ENCODE peak calls at places on chromosomes 11 and 22, in four cellular contexts. I is GM12878, U is H1, H is HepG2. F is an unnamed sample.

GRCh38 chr22:49011769-49012598 is 815.7 kb downstream of the BRD1 start:
- DNase-seq in U (peak), H (no peak), I (no peak), F (no peak)

GRCh38 chr22:43298062-43298801 is 44.9 kb downstream of the SCUBE1 start:
- DNase-seq in U (no peak), H (no peak), I (no peak), F (no peak)

GRCh38 chr11:115164774-115165173 is 339.4 kb downstream of the CADM1 start:
- DNase-seq in H (no peak), I (no peak), U (no peak), F (peak)

GRCh38 chr11:1040428-1041148 is 4.1 kb upstream of the MUC6 start:
- DNase-seq in I (no peak), H (no peak), U (no peak), F (no peak)

GRCh38 chr22:35170716-35171697 is 86.3 kb upstream of the HMGXB4 start:
- DNase-seq in H (no peak), U (no peak), I (no peak), F (no peak)

GRCh38 chr11:87317441-87317840 is 279.7 kb downstream of the TMEM135 start:
- DNase-seq in U (no peak), H (no peak), I (no peak), F (no peak)

GRCh38 chr11:74330065-74330858 is 18.8 kb upstream of the P4HA3 start:
- DNase-seq in H (no peak), U (no peak), I (no peak), F (no peak)

GRCh38 chr22:30205281-30206115 is 41.1 kb downstream of the LIF start:
- DNase-seq in I (no peak), H (peak), U (no peak), F (no peak)

GRCh38 chr11:85732968-85733367 is 47.0 kb upstream of the CCDC89 start:
- DNase-seq in I (no peak), H (no peak), U (no peak), F (no peak)

GRCh38 chr11:33892906-33893594 is 1.2 kb upstream of the LMO2 start:
- DNase-seq in I (no peak), U (no peak), H (no peak), F (no peak)

GRCh38 chr11:86459002-86459385 is 84.3 kb downstream of the CCDC81 start:
- DNase-seq in I (no peak), U (no peak), H (no peak), F (no peak)

GRCh38 chr11:78733031-78733430 is 158.4 kb upstream of the NARS2 start:
- DNase-seq in I (no peak), U (no peak), H (no peak), F (no peak)

GRCh38 chr22:45502215-45503070 is at the start of gene FBLN1:
- DNase-seq in U (peak), H (peak), I (no peak), F (no peak)

GRCh38 chr22:48888466-48889208 is 939.0 kb downstream of the BRD1 start:
- DNase-seq in U (no peak), H (no peak), I (no peak), F (no peak)

GRCh38 chr11:96267490-96268010 is 75.4 kb downstream of the MAML2 start:
- DNase-seq in I (peak), H (no peak), U (no peak), F (no peak)

GRCh38 chr22:31853736-31854500 is 90.4 kb upstream of the YWHAH start:
- DNase-seq in I (no peak), H (no peak), U (no peak), F (no peak)

GRCh38 chr22:19065929-19066328 is 56.3 kb downstream of the DGCR2 start:
- DNase-seq in H (no peak), I (no peak), U (no peak), F (no peak)

GRCh38 chr11:62713343-62713742 is 5.9 kb downstream of the GNG3 start:
- DNase-seq in U (no peak), H (no peak), I (no peak), F (no peak)

GRCh38 chr11:120160436-120160835 is 22.5 kb upstream of the TRIM29 start:
- DNase-seq in I (no peak), H (no peak), U (no peak), F (no peak)

GRCh38 chr11:94897330-94897768 is 76.0 kb downstream of the CWC15 start:
- DNase-seq in I (no peak), U (peak), H (peak), F (peak)

GRCh38 chr22:49440931-49441330 is 386.7 kb downstream of the BRD1 start:
- DNase-seq in I (no peak), U (no peak), H (no peak), F (no peak)

GRCh38 chr11:94400075-94400838 is 962 bp downstream of the GPR83 start:
- DNase-seq in U (no peak), I (no peak), H (no peak), F (no peak)

GRCh38 chr11:17238377-17238776 is 30.6 kb upstream of the PIK3C2A start:
- DNase-seq in H (no peak), U (no peak), I (no peak), F (no peak)
- TF ChIP-seq SUZ12 in H (no peak), U (no peak), I (no peak), F (no peak)

DNA sequence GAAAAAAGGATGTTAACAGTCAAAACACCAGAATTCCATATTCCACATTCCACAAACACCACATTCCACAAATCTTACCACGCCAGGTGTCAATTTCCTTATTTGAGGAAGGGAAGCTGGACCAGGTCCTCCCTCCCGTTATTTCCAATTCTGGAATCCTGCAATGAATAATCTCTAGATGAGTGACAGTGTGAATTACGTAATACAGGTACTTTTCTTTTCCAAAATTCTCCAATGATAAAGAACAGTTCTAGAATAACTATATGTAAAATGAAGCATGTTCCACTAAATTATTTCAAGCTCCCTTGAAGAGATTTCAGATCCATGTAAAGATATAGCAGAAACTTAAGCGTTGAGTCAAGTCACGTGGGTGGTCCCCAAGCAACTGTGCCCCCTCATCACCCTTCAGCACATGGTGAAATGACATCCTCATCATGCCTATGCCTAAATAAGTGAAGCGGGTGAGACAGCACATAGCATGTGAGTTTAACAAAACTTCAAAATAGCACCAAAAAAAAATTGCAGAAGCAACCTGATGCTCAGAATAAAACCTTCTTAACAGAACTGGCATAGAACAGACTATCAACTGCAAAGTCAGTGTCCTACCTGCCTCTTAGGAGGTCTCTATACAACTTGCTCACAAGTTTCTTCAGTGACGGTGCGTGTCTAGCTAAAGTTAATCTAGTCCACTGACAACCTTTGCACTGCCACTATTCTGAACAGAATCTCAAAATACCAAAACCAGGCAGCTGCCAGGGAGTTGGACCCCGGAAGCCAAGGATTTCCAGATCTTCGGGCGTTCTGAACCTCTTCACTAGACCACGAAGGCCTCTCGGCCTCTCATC is 875 bp downstream of the NFRKB start:
- DNase-seq in H (no peak), U (no peak), I (no peak), F (no peak)
- H3K4me3 ChIP-seq in H (peak), U (peak), I (peak), F (peak)

GRCh38 chr11:75585271-75585670 is 23.2 kb downstream of the SERPINH1 start:
- DNase-seq in U (no peak), I (no peak), H (no peak), F (no peak)

GRCh38 chr11:75582935-75583709 is 21.1 kb downstream of the SERPINH1 start:
- DNase-seq in H (no peak), U (peak), I (no peak), F (no peak)

GRCh38 chr11:75582461-75582934 is 20.4 kb downstream of the SERPINH1 start:
- DNase-seq in U (no peak), I (no peak), H (no peak), F (no peak)

GRCh38 chr11:75588067-75588481 is 26.0 kb downstream of the SERPINH1 start:
- DNase-seq in I (no peak), U (no peak), H (peak), F (no peak)

GRCh38 chr11:75583710-75584658 is 21.9 kb downstream of the SERPINH1 start:
- DNase-seq in U (peak), I (no peak), H (no peak), F (no peak)
- TF ChIP-seq YY1 in U (no peak), I (no peak), H (no peak), F (no peak)

DNA sequence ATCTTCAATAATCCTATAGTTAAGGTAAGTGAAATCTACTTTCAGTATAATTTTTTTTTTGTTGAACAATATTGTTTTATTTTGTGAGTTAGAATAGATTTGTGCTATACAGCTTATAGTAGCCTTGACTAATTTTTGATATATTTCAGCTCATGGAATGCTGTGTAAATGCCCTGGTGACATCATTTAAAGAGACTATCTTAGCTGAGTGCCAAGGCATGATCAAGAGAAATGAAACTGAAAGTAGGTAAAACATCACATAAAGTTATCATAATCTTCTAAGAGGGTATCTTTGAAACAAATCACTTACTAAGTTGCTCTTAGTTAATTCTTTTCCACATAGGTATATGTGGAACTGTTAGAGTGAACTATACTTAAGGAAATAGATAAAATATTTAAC is 51.4 kb upstream of the ACAT1 start:
- DNase-seq in U (no peak), H (no peak), I (peak), F (no peak)
- TF ChIP-seq SUZ12 in U (no peak), H (no peak), I (no peak), F (no peak)

GRCh38 chr11:76667271-76667818 is 3.2 kb downstream of the LRRC32 start:
- DNase-seq in H (no peak), I (no peak), U (no peak), F (no peak)
- H3K4me3 ChIP-seq in H (no peak), I (no peak), U (no peak), F (no peak)

DNA sequence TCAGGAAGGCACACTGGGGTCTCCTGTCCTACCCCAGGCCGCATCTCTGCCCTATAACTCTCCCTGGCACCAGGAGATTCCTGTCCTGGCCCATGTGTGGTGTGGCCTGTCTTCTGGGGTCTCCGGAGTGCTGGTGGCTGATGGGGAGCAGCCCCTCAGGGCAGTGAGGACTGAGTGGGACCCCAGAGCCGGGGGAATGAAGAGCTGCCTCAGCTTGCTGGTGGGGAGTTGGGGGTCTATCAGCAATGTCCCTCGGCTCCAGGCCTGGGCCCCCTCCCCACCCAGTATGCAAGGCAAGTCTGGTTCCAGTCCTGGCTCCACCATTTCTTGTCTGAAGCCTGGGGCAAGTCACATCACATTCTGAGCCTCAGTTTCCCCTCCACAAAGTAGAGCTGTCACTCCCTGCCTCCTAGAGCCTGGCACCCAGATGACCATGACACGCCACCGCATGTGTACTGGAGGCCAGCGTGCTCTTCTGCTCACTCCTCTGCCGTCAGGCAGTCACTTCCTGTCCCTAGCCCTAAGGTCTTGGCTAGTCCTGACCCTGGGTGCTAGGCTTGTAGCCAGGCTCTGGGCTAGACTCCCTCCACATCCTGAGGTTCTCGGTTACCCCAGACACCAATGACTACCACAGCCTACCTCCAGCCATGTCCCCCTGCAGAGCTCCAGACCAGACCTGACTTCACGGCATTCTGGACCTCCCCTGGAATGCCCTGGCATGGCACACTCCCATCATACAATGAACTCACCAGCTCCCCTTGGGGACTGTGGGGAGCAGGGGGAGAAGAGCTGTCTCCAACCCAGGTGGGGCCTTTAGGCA is 12.8 kb downstream of the ARAP1 start:
- DNase-seq in H (no peak), U (no peak), I (no peak), F (no peak)
- TF ChIP-seq YY1 in H (no peak), U (no peak), I (no peak), F (no peak)

DNA sequence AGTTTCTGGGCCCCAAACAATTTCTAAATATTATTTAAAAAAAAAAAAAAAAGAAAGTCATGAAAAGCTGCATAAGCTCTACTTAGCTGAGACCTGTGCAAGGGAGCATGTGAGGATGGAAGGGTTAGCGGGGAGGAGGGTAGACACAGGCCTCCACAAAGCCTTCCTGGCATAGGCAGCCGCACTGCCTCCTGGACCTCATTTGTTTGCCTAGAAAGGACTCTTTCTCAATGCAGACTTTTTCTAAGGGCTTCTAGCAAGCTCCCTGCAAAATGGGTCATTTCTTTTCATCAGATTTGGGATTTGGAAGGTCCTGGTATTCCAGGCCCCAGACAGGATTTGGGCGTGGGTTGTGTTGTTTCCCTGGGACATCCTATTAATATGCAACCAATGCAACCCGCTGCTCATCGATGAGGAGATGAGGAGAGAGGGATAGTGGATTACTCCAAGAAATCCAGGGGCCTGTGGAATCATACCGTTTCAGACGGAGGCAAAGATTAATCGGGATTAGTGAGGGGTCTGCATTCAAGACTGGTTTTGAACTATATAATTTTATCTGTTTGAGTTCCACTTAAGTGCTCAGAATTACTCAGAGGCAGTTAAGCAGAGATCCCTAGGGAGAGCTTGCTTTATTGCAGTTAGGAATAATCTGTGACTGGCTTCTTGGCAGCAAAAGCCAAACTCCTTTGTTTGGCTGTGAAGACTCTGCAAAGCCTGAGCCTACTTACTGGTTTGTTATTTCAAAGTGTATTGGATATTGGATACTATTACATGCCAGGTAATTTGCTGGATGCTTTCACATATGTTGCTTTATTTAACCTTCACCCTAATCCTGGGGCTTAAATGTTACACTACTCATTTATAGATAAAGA is 106.9 kb upstream of the NAV2 start:
- DNase-seq in I (no peak), U (no peak), H (no peak), F (no peak)
- TF ChIP-seq SUZ12 in I (no peak), U (no peak), H (no peak), F (no peak)

DNA sequence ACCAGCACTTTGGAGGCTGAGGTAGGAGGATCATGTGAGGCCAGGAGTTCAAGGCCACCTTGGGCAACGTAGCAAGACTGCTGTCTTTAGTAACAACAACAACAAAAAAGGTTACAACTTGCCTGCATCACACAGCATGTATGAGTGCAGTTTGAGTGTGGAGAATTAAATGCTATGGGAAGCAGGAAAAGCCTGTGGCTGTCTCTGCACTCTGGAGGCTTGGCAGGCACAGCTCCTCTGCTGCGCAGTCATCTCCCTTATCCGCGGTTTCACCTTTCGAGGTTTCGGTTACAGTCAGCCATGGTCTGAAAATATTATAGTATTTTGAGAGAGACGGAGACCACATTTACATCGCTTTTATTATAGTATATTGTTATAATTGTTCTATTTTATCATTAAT is 2.9 kb downstream of the MICAL2 start:
- DNase-seq in U (no peak), H (no peak), I (no peak), F (no peak)
- H3K4me3 ChIP-seq in U (no peak), H (no peak), I (no peak), F (no peak)

GRCh38 chr11:70381872-70382842 is 16.2 kb upstream of the CTTN start:
- DNase-seq in U (no peak), I (no peak), H (no peak), F (no peak)
- TF ChIP-seq YY1 in U (no peak), I (no peak), H (no peak), F (no peak)

F was measured in NT2/D1.